ENCODE peak calls at places on chromosomes 13 and 19, in nine cellular contexts. A is heart left ventricle; V is upper lobe of left lung; F is Panc1; J is CD8-positive, alpha-beta memory T cell; P is hepatocyte; I is A549; G is pancreas; M is tibial nerve. N is an unnamed sample.

GRCh38 chr19:1107655-1108261 is 4.0 kb downstream of the GPX4 start:
- DNase-seq in J (no peak), G (no peak), A (no peak), P (no peak), F (no peak), M (no peak), V (peak; percentile 82), I (no peak), N (no peak)

GRCh38 chr13:28059214-28059613 is 41.2 kb downstream of the FLT3 start:
- DNase-seq in I (peak; percentile 35), J (no peak), M (peak; percentile 23), G (peak; percentile 52), P (peak; percentile 17), A (no peak), F (no peak), V (no peak), N (no peak)

GRCh38 chr19:45657520-45658163 is 10.4 kb upstream of the GIPR start:
- DNase-seq in A (no peak), V (no peak), G (no peak), F (no peak), J (no peak), I (no peak), P (peak; percentile 78), M (no peak), N (no peak)

GRCh38 chr13:111661776-111662175 is 341.3 kb downstream of the TEX29 start:
- DNase-seq in V (peak; percentile 38), I (no peak), M (no peak), F (no peak), P (no peak), J (no peak), G (no peak), A (no peak), N (no peak)

GRCh38 chr19:46866407-46867132 is 5.8 kb downstream of the ARHGAP35 start:
- DNase-seq in I (peak; percentile 58), J (no peak), M (no peak), P (no peak), V (no peak), F (no peak), G (no peak), A (no peak), N (no peak)

GRCh38 chr19:11281336-11282049 is 14.5 kb upstream of the TSPAN16 start:
- DNase-seq in P (no peak), G (no peak), A (no peak), J (no peak), I (no peak), F (no peak), V (no peak), M (no peak), N (no peak)

GRCh38 chr19:5926641-5927438 is 12.8 kb downstream of the CAPS start:
- DNase-seq in G (no peak), A (peak; percentile 72), P (peak; percentile 60), M (peak; percentile 64), J (no peak), I (no peak), V (no peak), F (no peak), N (no peak)

GRCh38 chr13:89401209-89401810 is 1730.1 kb downstream of the SLITRK5 start:
- DNase-seq in F (no peak), P (peak; percentile 34), V (no peak), A (no peak), J (no peak), I (peak; percentile 67), M (no peak), G (no peak), N (no peak)

GRCh38 chr13:80665792-80666333 is 324.9 kb upstream of the SPRY2 start:
- DNase-seq in F (no peak), P (no peak), J (no peak), G (no peak), M (no peak), A (no peak), I (no peak), V (no peak), N (no peak)

GRCh38 chr19:18985257-18985656 is 44.2 kb upstream of the HOMER3 start:
- DNase-seq in A (peak; percentile 41), I (no peak), V (no peak), G (no peak), P (no peak), M (peak; percentile 19), J (no peak), F (no peak), N (no peak)

GRCh38 chr13:46211116-46211515 is 612 bp upstream of the LRRC63 start:
- DNase-seq in P (peak; percentile 10), A (no peak), F (no peak), V (no peak), M (no peak), I (peak; percentile 10), G (no peak), J (peak; percentile 60), N (no peak)

GRCh38 chr13:28067526-28067925 is 32.9 kb downstream of the FLT3 start:
- DNase-seq in J (no peak), G (no peak), P (no peak), V (no peak), F (no peak), I (no peak), M (no peak), A (no peak), N (no peak)

GRCh38 chr13:28820099-28821051 is at the start of gene MTUS2:
- DNase-seq in P (peak; percentile 61), G (no peak), F (no peak), I (no peak), V (peak; percentile 74), M (no peak), J (no peak), A (no peak), N (peak; percentile 62)

GRCh38 chr13:41639237-41639904 is 182.0 kb downstream of the RGCC start:
- DNase-seq in J (no peak), F (no peak), P (no peak), I (no peak), G (no peak), A (no peak), V (no peak), M (no peak), N (no peak)

GRCh38 chr13:41633776-41634175 is 176.4 kb downstream of the RGCC start:
- DNase-seq in M (no peak), V (no peak), G (no peak), F (no peak), J (no peak), I (no peak), A (no peak), P (no peak), N (no peak)

GRCh38 chr13:41634407-41634806 is 177.1 kb downstream of the RGCC start:
- DNase-seq in M (no peak), G (no peak), A (no peak), P (no peak), F (no peak), I (no peak), V (no peak), J (no peak), N (no peak)

GRCh38 chr13:41639955-41640780 is 182.8 kb downstream of the RGCC start:
- DNase-seq in F (no peak), V (no peak), M (no peak), G (no peak), I (peak; percentile 59), P (peak; percentile 38), J (no peak), A (peak; percentile 37), N (no peak)

GRCh38 chr13:41637578-41637977 is 180.2 kb downstream of the RGCC start:
- DNase-seq in A (no peak), M (no peak), J (no peak), V (no peak), F (no peak), P (no peak), I (no peak), G (no peak), N (no peak)
- H3K27ac ChIP-seq in A (no peak overlapping the region), M (no peak overlapping the region), J (no peak overlapping the region), V (no peak overlapping the region), F (no peak overlapping the region), P (no peak overlapping the region), I (no peak overlapping the region), G (no peak overlapping the region), N (no peak overlapping the region)

GRCh38 chr13:23751195-23751594 is 138.0 kb downstream of the MIPEP start:
- DNase-seq in V (no peak), P (no peak), F (peak; percentile 10), I (peak; percentile 39), M (no peak), J (no peak), G (no peak), A (no peak), N (no peak)
- H3K27ac ChIP-seq in V (no peak overlapping the region), P (peak overlapping the region; percentile 74), F (no peak overlapping the region), I (peak overlapping the region; percentile 71), M (no peak overlapping the region), J (no peak overlapping the region), G (no peak overlapping the region), A (no peak overlapping the region), N (no peak overlapping the region)

GRCh38 chr19:3667037-3667638 is 33.1 kb downstream of the PIP5K1C start:
- DNase-seq in V (peak; percentile 74), A (no peak), J (no peak), M (no peak), I (no peak), F (no peak), P (no peak), G (no peak), N (no peak)

GRCh38 chr19:3669134-3669436 is 31.2 kb downstream of the PIP5K1C start:
- DNase-seq in M (no peak), A (no peak), J (no peak), F (no peak), V (no peak), I (no peak), G (no peak), P (no peak), N (no peak)

GRCh38 chr19:3669616-3670257 is 30.5 kb downstream of the PIP5K1C start:
- DNase-seq in P (no peak), J (no peak), F (no peak), A (no peak), M (no peak), G (no peak), I (no peak), V (peak; percentile 77), N (no peak)

GRCh38 chr19:3667766-3668165 is 32.5 kb downstream of the PIP5K1C start:
- DNase-seq in M (no peak), F (no peak), P (no peak), I (no peak), G (no peak), J (no peak), V (peak; percentile 71), A (no peak), N (no peak)

GRCh38 chr19:3668331-3669133 is 31.7 kb downstream of the PIP5K1C start:
- DNase-seq in A (no peak), I (no peak), P (peak; percentile 52), J (no peak), G (no peak), F (no peak), V (peak; percentile 66), M (no peak), N (no peak)
- H3K27ac ChIP-seq in A (peak overlapping the region; percentile 99), I (no peak overlapping the region), P (peak overlapping the region; percentile 70), J (no peak overlapping the region), G (no peak overlapping the region), F (no peak overlapping the region), V (peak overlapping the region; percentile 92), M (peak overlapping the region; percentile 99), N (no peak overlapping the region)

GRCh38 chr13:33015791-33016323 is 366 bp upstream of the KL start:
- DNase-seq in F (no peak), J (no peak), M (no peak), A (peak; percentile 25), G (no peak), P (peak; percentile 36), I (no peak), V (no peak), N (peak; percentile 65)
- H3K27ac ChIP-seq in F (no peak overlapping the region), J (no peak overlapping the region), M (peak overlapping the region; percentile 52), A (peak overlapping the region; percentile 89), G (no peak overlapping the region), P (no peak overlapping the region), I (no peak overlapping the region), V (peak overlapping the region; percentile 93), N (peak overlapping the region; percentile 73)